ENCODE peak calls at places on chromosome 13, in seven cellular contexts. L is NCI-H748 treated with DMSO at 0.1 percent for 48 hours; J is RCC 7860; G is hepatic stellate cell; K is NCI-H1105; E is stimulated activated CD8-positive, alpha-beta memory T cell treated with anti-CD3 and anti-CD28 coated beads, Interleukin-4, amount 100 ng/mL, for 1 hour; M is frontal cortex. N is an unnamed sample.

GRCh38 chr13:113669871-113670341 is 2.9 kb downstream of the GRK1 start:
- DNase-seq in E (no peak), K (no peak), L (no peak), G (no peak), J (no peak), M (no peak), N (no peak)

GRCh38 chr13:64900039-64900438 is 2330.1 kb downstream of the PCDH9 start:
- DNase-seq in E (no peak), J (no peak), M (no peak), G (no peak), L (no peak), K (no peak), N (no peak)

GRCh38 chr13:112188298-112188610 is 121.3 kb downstream of the SOX1 start:
- DNase-seq in E (no peak), J (no peak), K (no peak), M (no peak), G (no peak), L (no peak), N (no peak)

GRCh38 chr13:101512650-101513049 is 60.2 kb downstream of the ITGBL1 start:
- DNase-seq in G (no peak), K (no peak), M (no peak), L (no peak), E (no peak), J (no peak), N (peak; percentile 68)

GRCh38 chr13:39685652-39686051 is 30.2 kb downstream of the COG6 start:
- DNase-seq in E (no peak), L (no peak), K (no peak), M (no peak), J (no peak), G (no peak), N (no peak)

GRCh38 chr13:102138635-102139225 is 263.1 kb downstream of the FGF14 start:
- DNase-seq in L (no peak), E (no peak), G (no peak), M (no peak), K (no peak), J (no peak), N (no peak)

GRCh38 chr13:109500146-109500773 is 286.1 kb downstream of the IRS2 start:
- DNase-seq in K (no peak), L (no peak), E (no peak), G (peak; percentile 16), J (no peak), M (peak; percentile 18), N (no peak)

GRCh38 chr13:43686557-43686956 is 100.2 kb downstream of the ENOX1 start:
- DNase-seq in K (no peak), J (peak; percentile 47), M (no peak), L (no peak), E (no peak), G (peak; percentile 44), N (peak; percentile 85)

N was measured in adipocyte.